ENCODE peak calls at places on chromosome 12, in four cellular contexts. One of them, this sample, is unnamed.

GRCh38 chr12:95215925-95216324 is 1.3 kb downstream of the FGD6 start:
- DNase-seq in upper lobe of right lung: no peak
- DNase-seq in spleen: no peak
- DNase-seq in tibial artery: no peak
- DNase-seq in this sample: no peak

GRCh38 chr12:6527711-6528110 is 6.6 kb upstream of the GAPDH start:
- DNase-seq in tibial artery: no peak
- DNase-seq in spleen: no peak
- DNase-seq in upper lobe of right lung: no peak
- DNase-seq in this sample: no peak

GRCh38 chr12:48285751-48286650 is 64.7 kb downstream of the ZNF641 start:
- DNase-seq in upper lobe of right lung: no peak
- DNase-seq in tibial artery: no peak
- DNase-seq in spleen: no peak
- DNase-seq in this sample: no peak

GRCh38 chr12:67151891-67152290 is 117.3 kb upstream of the CAND1 start:
- DNase-seq in upper lobe of right lung: no peak
- DNase-seq in tibial artery: no peak
- DNase-seq in spleen: no peak
- DNase-seq in this sample: no peak

GRCh38 chr12:48615681-48616080 is 45.8 kb upstream of the LALBA start:
- DNase-seq in upper lobe of right lung: no peak
- DNase-seq in spleen: no peak
- DNase-seq in tibial artery: no peak
- DNase-seq in this sample: no peak

GRCh38 chr12:106804668-106805067 is 30.2 kb downstream of the RIC8B start:
- DNase-seq in spleen: no peak
- DNase-seq in tibial artery: no peak
- DNase-seq in upper lobe of right lung: no peak
- DNase-seq in this sample: no peak

GRCh38 chr12:122975790-122976647 is 975 bp downstream of the OGFOD2 start:
- DNase-seq in tibial artery: no peak
- DNase-seq in upper lobe of right lung: no peak
- DNase-seq in spleen: peak; percentile 78
- DNase-seq in this sample: no peak

GRCh38 chr12:5318874-5319273 is 113.0 kb upstream of the NTF3 start:
- DNase-seq in tibial artery: no peak
- DNase-seq in spleen: no peak
- DNase-seq in upper lobe of right lung: no peak
- DNase-seq in this sample: peak; percentile 74

GRCh38 chr12:54411398-54412241 is 7.4 kb downstream of the ITGA5 start:
- DNase-seq in upper lobe of right lung: peak; percentile 83
- DNase-seq in spleen: peak; percentile 88
- DNase-seq in tibial artery: peak; percentile 93
- DNase-seq in this sample: no peak

GRCh38 chr12:11862794-11863193 is 207.9 kb upstream of the BCL2L14 start:
- DNase-seq in tibial artery: no peak
- DNase-seq in spleen: no peak
- DNase-seq in upper lobe of right lung: no peak
- DNase-seq in this sample: no peak

GRCh38 chr12:108890208-108890607 is 10.3 kb downstream of the DAO start:
- DNase-seq in upper lobe of right lung: no peak
- DNase-seq in spleen: peak; percentile 17
- DNase-seq in tibial artery: no peak
- DNase-seq in this sample: no peak

GRCh38 chr12:78470354-78471195 is 394.0 kb upstream of the SYT1 start:
- DNase-seq in upper lobe of right lung: no peak
- DNase-seq in tibial artery: no peak
- DNase-seq in spleen: no peak
- DNase-seq in this sample: no peak

GRCh38 chr12:118164798-118165486 is 29.0 kb downstream of the PEBP1 start:
- DNase-seq in spleen: no peak
- DNase-seq in tibial artery: no peak
- DNase-seq in upper lobe of right lung: no peak
- DNase-seq in this sample: no peak

GRCh38 chr12:19131020-19131431 is 1.5 kb downstream of the PLEKHA5 start:
- DNase-seq in spleen: no peak
- DNase-seq in upper lobe of right lung: no peak
- DNase-seq in tibial artery: no peak
- DNase-seq in this sample: no peak

GRCh38 chr12:103326190-103326589 is 169.6 kb downstream of the C12orf42 start:
- DNase-seq in upper lobe of right lung: no peak
- DNase-seq in spleen: no peak
- DNase-seq in tibial artery: no peak
- DNase-seq in this sample: no peak

GRCh38 chr12:44654641-44655625 is 221.2 kb downstream of the NELL2 start:
- DNase-seq in tibial artery: no peak
- DNase-seq in upper lobe of right lung: no peak
- DNase-seq in spleen: no peak
- DNase-seq in this sample: no peak

GRCh38 chr12:94265521-94265920 is 117.1 kb downstream of the PLXNC1 start:
- DNase-seq in tibial artery: no peak
- DNase-seq in upper lobe of right lung: no peak
- DNase-seq in spleen: no peak
- DNase-seq in this sample: no peak

GRCh38 chr12:113135178-113136127 is at the start of gene RASAL1:
- DNase-seq in upper lobe of right lung: no peak
- DNase-seq in spleen: peak; percentile 88
- DNase-seq in tibial artery: no peak
- DNase-seq in this sample: peak; percentile 79

GRCh38 chr12:106682594-106683234 is 91.8 kb upstream of the RIC8B start:
- DNase-seq in spleen: no peak
- DNase-seq in upper lobe of right lung: no peak
- DNase-seq in tibial artery: no peak
- DNase-seq in this sample: no peak

GRCh38 chr12:55748230-55748993 is 5.5 kb downstream of the GDF11 start:
- DNase-seq in upper lobe of right lung: no peak
- DNase-seq in spleen: no peak
- DNase-seq in tibial artery: no peak
- DNase-seq in this sample: no peak

DNA sequence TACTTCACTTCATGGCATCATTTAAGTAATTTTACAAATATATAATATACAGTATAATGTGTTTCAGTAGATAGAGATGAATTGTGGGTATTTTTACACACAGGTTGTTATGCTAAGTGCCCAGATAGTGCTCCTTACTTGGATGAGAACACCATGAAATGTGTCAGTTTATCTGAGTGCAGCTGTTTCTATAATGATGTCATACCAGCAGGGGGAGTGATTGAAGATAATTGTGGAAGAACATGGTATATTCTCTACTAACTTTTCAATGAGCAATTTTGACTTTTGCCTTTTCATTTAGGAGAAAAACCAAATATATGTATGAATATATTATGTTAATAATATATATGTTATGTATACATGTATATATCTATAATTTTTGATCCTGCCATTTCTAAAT is 221.6 kb downstream of the LRRK2 start:
- DNase-seq in tibial artery: no peak
- DNase-seq in upper lobe of right lung: no peak
- DNase-seq in spleen: no peak
- DNase-seq in this sample: no peak
- TF ChIP-seq CTCF in tibial artery: no peak
- TF ChIP-seq CTCF in upper lobe of right lung: peak; percentile 41
- TF ChIP-seq CTCF in spleen: no peak
- TF ChIP-seq CTCF in this sample: no peak

GRCh38 chr12:79737875-79738718 is 47.3 kb upstream of the PAWR start:
- DNase-seq in tibial artery: no peak
- DNase-seq in upper lobe of right lung: no peak
- DNase-seq in spleen: no peak
- DNase-seq in this sample: peak; percentile 18
- TF ChIP-seq CTCF in tibial artery: peak; percentile 64
- TF ChIP-seq CTCF in upper lobe of right lung: peak; percentile 75
- TF ChIP-seq CTCF in spleen: peak; percentile 56
- TF ChIP-seq CTCF in this sample: peak; percentile 68

GRCh38 chr12:64077922-64078321 is 144.2 kb downstream of the KICS2 start:
- DNase-seq in spleen: no peak
- DNase-seq in tibial artery: no peak
- DNase-seq in upper lobe of right lung: no peak
- DNase-seq in this sample: no peak
- TF ChIP-seq CTCF in spleen: no peak
- TF ChIP-seq CTCF in tibial artery: no peak
- TF ChIP-seq CTCF in upper lobe of right lung: peak; percentile 23
- TF ChIP-seq CTCF in this sample: peak; percentile 29

DNA sequence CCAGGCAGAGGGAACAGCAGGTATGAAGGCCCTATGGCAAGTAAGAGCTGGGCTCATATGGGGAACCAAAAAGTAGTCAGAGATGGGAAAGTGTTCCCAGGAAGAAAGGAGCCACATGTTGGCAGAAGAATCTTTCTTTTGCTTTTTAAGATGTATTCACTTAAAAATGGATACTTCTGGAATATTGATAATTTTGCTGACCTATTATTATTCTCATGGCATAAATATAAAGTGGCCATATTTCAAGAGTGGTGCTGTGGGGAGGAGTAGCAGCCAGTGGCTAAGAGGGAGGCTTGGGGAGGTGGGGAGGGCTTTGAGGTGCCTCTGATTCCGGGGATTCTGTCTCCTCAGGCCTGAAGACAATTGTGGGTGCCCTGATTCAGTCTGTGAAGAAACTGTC is 108.2 kb downstream of the SCN8A start:
- DNase-seq in tibial artery: no peak
- DNase-seq in upper lobe of right lung: no peak
- DNase-seq in spleen: no peak
- DNase-seq in this sample: no peak
- TF ChIP-seq CTCF in tibial artery: no peak
- TF ChIP-seq CTCF in upper lobe of right lung: no peak
- TF ChIP-seq CTCF in spleen: no peak
- TF ChIP-seq CTCF in this sample: no peak

GRCh38 chr12:98741229-98741614 is 96.1 kb downstream of the APAF1 start:
- DNase-seq in upper lobe of right lung: no peak
- DNase-seq in tibial artery: no peak
- DNase-seq in spleen: no peak
- DNase-seq in this sample: no peak

GRCh38 chr12:98744692-98745091 is 99.6 kb downstream of the APAF1 start:
- DNase-seq in upper lobe of right lung: no peak
- DNase-seq in tibial artery: no peak
- DNase-seq in spleen: no peak
- DNase-seq in this sample: no peak

GRCh38 chr12:98743362-98743953 is 98.4 kb downstream of the APAF1 start:
- DNase-seq in spleen: no peak
- DNase-seq in tibial artery: no peak
- DNase-seq in upper lobe of right lung: no peak
- DNase-seq in this sample: no peak

GRCh38 chr12:98740751-98741150 is 95.7 kb downstream of the APAF1 start:
- DNase-seq in upper lobe of right lung: no peak
- DNase-seq in tibial artery: no peak
- DNase-seq in spleen: no peak
- DNase-seq in this sample: no peak

GRCh38 chr12:98741615-98742265 is 96.7 kb downstream of the APAF1 start:
- DNase-seq in upper lobe of right lung: no peak
- DNase-seq in spleen: no peak
- DNase-seq in tibial artery: no peak
- DNase-seq in this sample: no peak
- TF ChIP-seq CTCF in upper lobe of right lung: no peak
- TF ChIP-seq CTCF in spleen: no peak
- TF ChIP-seq CTCF in tibial artery: no peak
- TF ChIP-seq CTCF in this sample: no peak